ENCODE peak calls at places on chromosomes 4 and X, in five cellular contexts. L is CD8-positive, alpha-beta memory T cell; H is astrocyte; R is suprapubic skin; A is testis. F is an unnamed sample. For H3K4me1 and H3K27me3, the result is how much of the 10 kb centered on the place peaks cover.

GRCh38 chrX:136816970-136817369 is 36.2 kb upstream of the ARHGEF6 start:
- DNase-seq in L (no peak), R (no peak), H (peak), A (no peak), F (no peak)

GRCh38 chr4:33709247-33709646 is 2535.1 kb downstream of the ARAP2 start:
- DNase-seq in R (no peak), H (peak), A (no peak), L (no peak), F (no peak)

GRCh38 chrX:132957211-132958085 is 981 bp downstream of the HS6ST2 start:
- DNase-seq in L (no peak), A (no peak), H (peak), R (no peak), F (peak)

GRCh38 chr4:44145868-44146267 is 302.7 kb downstream of the KCTD8 start:
- DNase-seq in A (no peak), R (no peak), L (no peak), H (peak), F (no peak)

GRCh38 chr4:185921583-185922555 is 109.9 kb upstream of the SORBS2 start:
- DNase-seq in A (no peak), R (no peak), H (peak), L (no peak), F (no peak)

GRCh38 chrX:86171366-86171765 is 23.1 kb downstream of the DACH2 start:
- DNase-seq in L (no peak), H (no peak), A (peak), R (no peak), F (no peak)

GRCh38 chrX:136304493-136304892 is 3.7 kb downstream of the ADGRG4 start:
- DNase-seq in A (no peak), R (no peak), H (no peak), L (no peak), F (no peak)

GRCh38 chr4:139764192-139764591 is 98.6 kb downstream of the MGST2 start:
- DNase-seq in R (peak), A (no peak), H (no peak), L (no peak), F (no peak)

GRCh38 chrX:106397788-106398538 is 213.8 kb upstream of the RADX start:
- DNase-seq in R (no peak), A (no peak), L (no peak), H (no peak), F (no peak)

GRCh38 chrX:119690921-119691716 is 1.8 kb downstream of the SEPTIN6 start:
- DNase-seq in R (no peak), A (peak), L (no peak), H (peak), F (peak)

GRCh38 chrX:129953334-129953648 is 29.1 kb upstream of the BCORL1 start:
- DNase-seq in A (no peak), L (no peak), H (no peak), R (no peak), F (no peak)

GRCh38 chr4:3408793-3409330 is 32.9 kb upstream of the HGFAC start:
- DNase-seq in A (no peak), H (no peak), R (peak), L (no peak), F (peak)

GRCh38 chr4:176794151-176794550 is 1.4 kb upstream of the VEGFC start:
- DNase-seq in R (no peak), L (no peak), A (no peak), H (peak), F (no peak)

GRCh38 chr4:27090406-27090805 is 229.8 kb downstream of the STIM2 start:
- DNase-seq in L (no peak), A (no peak), H (no peak), R (no peak), F (no peak)

GRCh38 chr4:54784188-54784671 is 126.5 kb downstream of the KIT start:
- DNase-seq in A (peak), L (no peak), R (peak), H (peak), F (no peak)

GRCh38 chrX:65821721-65822496 is 154.5 kb downstream of the MSN start:
- DNase-seq in A (peak), L (peak), R (no peak), H (no peak), F (no peak)

GRCh38 chr4:15779789-15780188 is 1.7 kb downstream of the CD38 start:
- DNase-seq in L (no peak), R (no peak), A (no peak), H (no peak), F (no peak)

GRCh38 chr4:138405934-138406567 is 163.9 kb upstream of the SLC7A11 start:
- DNase-seq in R (no peak), H (peak), A (no peak), L (no peak), F (no peak)

GRCh38 chr4:55906999-55907398 is 41.7 kb upstream of the CEP135 start:
- DNase-seq in H (peak), L (no peak), A (no peak), R (no peak), F (no peak)

GRCh38 chr4:53003959-53004358 is 141.8 kb downstream of the RASL11B start:
- DNase-seq in R (no peak), L (no peak), A (no peak), H (peak), F (no peak)

GRCh38 chr4:92184566-92184965 is 119.2 kb upstream of the GRID2 start:
- DNase-seq in L (no peak), H (peak), A (no peak), R (no peak), F (no peak)

GRCh38 chrX:56729152-56729557 is at the start of gene NBDY:
- DNase-seq in L (peak), A (peak), H (peak), R (no peak), F (peak)

GRCh38 chr4:84498203-84499026 is 677 bp downstream of the NKX6-1 start:
- DNase-seq in R (no peak), L (no peak), A (no peak), H (peak), F (peak)

GRCh38 chr4:56976283-56976877 is 1.0 kb downstream of the NOA1 start:
- DNase-seq in L (no peak), A (peak), H (no peak), R (no peak), F (no peak)

GRCh38 chrX:9878141-9878875 is 88.8 kb upstream of the CLDN34 start:
- DNase-seq in H (no peak), L (no peak), A (no peak), R (no peak), F (no peak)

GRCh38 chr4:138978028-138978585 is 37.5 kb upstream of the NOCT start:
- DNase-seq in A (no peak), H (no peak), L (no peak), R (no peak), F (no peak)

GRCh38 chr4:94803181-94803580 is 45.4 kb downstream of the BMPR1B start:
- DNase-seq in H (peak), R (no peak), L (no peak), A (no peak), F (no peak)

GRCh38 chr4:34220601-34221000 is 2023.7 kb downstream of the ARAP2 start:
- DNase-seq in A (no peak), L (no peak), H (no peak), R (no peak), F (no peak)

GRCh38 chr4:67451464-67451863 is 93.8 kb downstream of the CENPC start:
- DNase-seq in H (peak), A (no peak), R (no peak), L (no peak), F (no peak)

GRCh38 chrX:1281511-1281910 is 12.9 kb downstream of the CSF2RA start:
- DNase-seq in R (no peak), H (peak), L (no peak), A (no peak), F (no peak)

GRCh38 chr4:37001688-37002436 is 242.7 kb upstream of the NWD2 start:
- DNase-seq in A (peak), H (no peak), L (no peak), R (no peak), F (no peak)

GRCh38 chrX:95539041-95539440 is 1145.6 kb upstream of the DIAPH2 start:
- DNase-seq in R (no peak), L (no peak), A (no peak), H (no peak), F (no peak)

GRCh38 chr4:154444958-154445357 is 46.6 kb downstream of the DCHS2 start:
- DNase-seq in A (no peak), L (no peak), H (no peak), R (no peak), F (no peak)
- H3K4me1 ChIP-seq in A (under half), L (under half), H (under half), R (under half), F (under half)

DNA sequence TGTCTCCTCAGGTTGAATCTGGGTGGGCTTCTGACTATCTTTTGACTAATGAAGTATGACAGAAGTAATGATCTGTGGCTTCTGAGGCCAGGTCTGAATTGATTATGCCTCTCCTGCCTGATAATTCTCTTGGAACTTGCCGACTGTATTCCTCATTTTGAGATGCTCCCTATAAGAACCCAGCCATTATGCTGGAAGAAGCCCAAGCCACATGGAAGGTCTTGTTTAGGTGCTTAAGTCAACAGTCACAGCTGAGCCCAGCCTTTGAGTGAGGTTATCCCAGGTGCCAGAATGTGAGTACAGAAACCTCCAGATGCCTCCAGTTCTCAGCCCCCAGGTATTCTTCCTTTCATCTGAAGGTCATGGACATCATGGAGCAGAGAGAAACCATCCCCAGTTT is 456.6 kb downstream of the IL15 start:
- DNase-seq in R (no peak), L (no peak), A (no peak), H (peak), F (no peak)
- H3K4me3 ChIP-seq in R (no peak), L (no peak), A (no peak), H (no peak), F (no peak)

DNA sequence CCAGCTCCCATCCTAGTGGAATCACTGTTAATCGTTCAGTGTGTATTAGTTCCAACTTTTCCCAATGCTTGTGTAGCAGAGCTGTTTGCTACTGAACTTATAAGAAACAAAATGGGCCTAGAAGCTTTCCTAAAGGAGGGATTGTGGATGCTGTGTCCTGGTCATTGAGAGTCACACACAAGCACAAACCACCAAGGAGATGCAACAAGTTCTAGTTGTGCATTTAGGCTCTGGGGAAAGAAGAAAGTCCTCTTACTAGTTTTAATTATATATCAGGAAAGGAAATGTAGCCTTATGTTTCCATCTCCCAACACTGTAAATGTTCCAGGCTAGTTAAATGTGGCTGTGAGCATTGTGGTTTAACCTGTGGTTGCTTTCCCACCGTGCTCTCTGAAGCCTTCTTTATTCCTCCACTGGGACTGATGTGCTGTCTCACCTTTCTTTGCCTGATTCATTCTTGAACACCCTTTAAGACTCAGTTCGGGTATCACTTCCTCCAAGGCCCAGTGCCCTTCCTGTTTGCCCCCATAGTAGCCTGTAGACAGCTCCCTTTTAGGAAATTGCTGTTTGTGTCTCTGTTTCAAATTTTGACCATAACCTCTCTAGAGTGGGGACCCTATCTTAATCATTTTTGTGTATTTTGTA is 34.3 kb downstream of the ATP10D start:
- DNase-seq in L (no peak), A (no peak), H (peak), R (no peak), F (no peak)
- H3K27me3 ChIP-seq in L (under half), A (under half), H (under half), R (under half), F (under half)

DNA sequence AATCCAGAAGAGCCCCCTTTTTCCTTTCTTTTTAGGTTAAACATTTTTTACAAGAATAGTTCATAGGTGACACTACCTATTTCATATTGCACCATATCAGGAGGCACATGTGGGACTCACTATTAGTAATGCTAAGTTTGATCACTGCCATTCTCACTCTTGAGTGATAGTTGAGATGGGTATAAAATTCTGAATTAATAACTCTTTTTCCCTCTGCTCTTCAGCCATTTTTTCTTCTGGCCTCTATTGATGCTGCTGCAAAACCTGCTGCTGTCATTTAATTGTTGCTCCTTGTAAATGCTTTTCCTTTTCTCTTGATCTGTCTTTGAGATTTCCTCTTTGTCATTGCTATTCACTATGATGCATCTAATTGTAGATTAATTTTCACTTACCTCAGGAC is 482.0 kb downstream of the MID1IP1 start:
- DNase-seq in A (no peak), H (no peak), L (no peak), R (no peak), F (no peak)
- H3K4me1 ChIP-seq in A (under half), H (under half), L (under half), R (under half), F (under half)

GRCh38 chr4:165328708-165329107 is 1.2 kb downstream of the MSMO1 start:
- DNase-seq in A (no peak), H (no peak), L (no peak), R (no peak), F (no peak)
- H3K4me3 ChIP-seq in A (no peak), H (peak), L (peak), R (peak), F (peak)

F was measured in BE2C.